ENCODE peak calls at places on chromosomes 7 and 10, in seven cellular contexts. One of them, this sample, is unnamed.
A peak's percentile ranks its signal among the peaks of the same experiment; 100 is the strongest.

GRCh38 chr10:19968745-19969144 is 152.5 kb downstream of the PLXDC2 start:
- DNase-seq in A549: no peak
- DNase-seq in suprapubic skin: no peak
- DNase-seq in ovary: no peak
- DNase-seq in esophagus muscularis mucosa: no peak
- DNase-seq in transverse colon: no peak
- DNase-seq in tibial nerve: no peak
- DNase-seq in this sample: no peak

GRCh38 chr10:7121154-7121797 is 289.6 kb downstream of the SFMBT2 start:
- DNase-seq in A549: peak; percentile 62
- DNase-seq in suprapubic skin: no peak
- DNase-seq in ovary: no peak
- DNase-seq in esophagus muscularis mucosa: no peak
- DNase-seq in transverse colon: peak; percentile 45
- DNase-seq in tibial nerve: peak; percentile 33
- DNase-seq in this sample: no peak

GRCh38 chr7:135349746-135350145 is 116.1 kb downstream of the STRA8 start:
- DNase-seq in A549: no peak
- DNase-seq in suprapubic skin: no peak
- DNase-seq in ovary: no peak
- DNase-seq in esophagus muscularis mucosa: no peak
- DNase-seq in transverse colon: no peak
- DNase-seq in tibial nerve: no peak
- DNase-seq in this sample: no peak

GRCh38 chr10:122588381-122588780 is 27.8 kb downstream of the DMBT1 start:
- DNase-seq in A549: no peak
- DNase-seq in suprapubic skin: no peak
- DNase-seq in ovary: no peak
- DNase-seq in esophagus muscularis mucosa: no peak
- DNase-seq in transverse colon: no peak
- DNase-seq in tibial nerve: no peak
- DNase-seq in this sample: no peak

GRCh38 chr7:98974906-98975816 is 96.8 kb downstream of the TRRAP start:
- DNase-seq in A549: no peak
- DNase-seq in suprapubic skin: peak; percentile 42
- DNase-seq in ovary: no peak
- DNase-seq in esophagus muscularis mucosa: no peak
- DNase-seq in transverse colon: no peak
- DNase-seq in tibial nerve: no peak
- DNase-seq in this sample: no peak

GRCh38 chr10:92575961-92576360 is 2.1 kb upstream of the IDE start:
- DNase-seq in A549: peak; percentile 34
- DNase-seq in suprapubic skin: no peak
- DNase-seq in ovary: no peak
- DNase-seq in esophagus muscularis mucosa: no peak
- DNase-seq in transverse colon: no peak
- DNase-seq in tibial nerve: no peak
- DNase-seq in this sample: no peak

GRCh38 chr7:4080954-4081353 is 601.1 kb upstream of the FOXK1 start:
- DNase-seq in A549: no peak
- DNase-seq in suprapubic skin: no peak
- DNase-seq in ovary: no peak
- DNase-seq in esophagus muscularis mucosa: no peak
- DNase-seq in transverse colon: no peak
- DNase-seq in tibial nerve: no peak
- DNase-seq in this sample: no peak

GRCh38 chr10:80290474-80291220 is 1.2 kb upstream of the MAT1A start:
- DNase-seq in A549: no peak
- DNase-seq in suprapubic skin: no peak
- DNase-seq in ovary: no peak
- DNase-seq in esophagus muscularis mucosa: peak; percentile 37
- DNase-seq in transverse colon: no peak
- DNase-seq in tibial nerve: no peak
- DNase-seq in this sample: no peak

GRCh38 chr10:31317652-31318381 is 1.2 kb upstream of the ZEB1 start:
- DNase-seq in A549: no peak
- DNase-seq in suprapubic skin: no peak
- DNase-seq in ovary: no peak
- DNase-seq in esophagus muscularis mucosa: peak; percentile 91
- DNase-seq in transverse colon: peak; percentile 78
- DNase-seq in tibial nerve: no peak
- DNase-seq in this sample: no peak

GRCh38 chr10:96509017-96509641 is 4.6 kb downstream of the TLL2 start:
- DNase-seq in A549: no peak
- DNase-seq in suprapubic skin: no peak
- DNase-seq in ovary: no peak
- DNase-seq in esophagus muscularis mucosa: peak; percentile 75
- DNase-seq in transverse colon: no peak
- DNase-seq in tibial nerve: no peak
- DNase-seq in this sample: no peak

GRCh38 chr10:131942455-131942854 is 39.3 kb downstream of the BNIP3 start:
- DNase-seq in A549: no peak
- DNase-seq in suprapubic skin: no peak
- DNase-seq in ovary: no peak
- DNase-seq in esophagus muscularis mucosa: no peak
- DNase-seq in transverse colon: no peak
- DNase-seq in tibial nerve: no peak
- DNase-seq in this sample: no peak

GRCh38 chr10:17452060-17452894 is 2.1 kb downstream of the ST8SIA6 start:
- DNase-seq in A549: no peak
- DNase-seq in suprapubic skin: no peak
- DNase-seq in ovary: no peak
- DNase-seq in esophagus muscularis mucosa: no peak
- DNase-seq in transverse colon: no peak
- DNase-seq in tibial nerve: no peak
- DNase-seq in this sample: no peak

GRCh38 chr10:55750458-55750857 is 610.6 kb downstream of the ZWINT start:
- DNase-seq in A549: no peak
- DNase-seq in suprapubic skin: no peak
- DNase-seq in ovary: no peak
- DNase-seq in esophagus muscularis mucosa: no peak
- DNase-seq in transverse colon: no peak
- DNase-seq in tibial nerve: no peak
- DNase-seq in this sample: no peak

GRCh38 chr10:110746254-110746826 is 102.2 kb downstream of the RBM20 start:
- DNase-seq in A549: peak; percentile 66
- DNase-seq in suprapubic skin: peak; percentile 72
- DNase-seq in ovary: peak; percentile 48
- DNase-seq in esophagus muscularis mucosa: no peak
- DNase-seq in transverse colon: peak; percentile 74
- DNase-seq in tibial nerve: peak; percentile 76
- DNase-seq in this sample: peak; percentile 75

GRCh38 chr10:89575037-89575436 is 39.6 kb upstream of the SLC16A12 start:
- DNase-seq in A549: no peak
- DNase-seq in suprapubic skin: no peak
- DNase-seq in ovary: no peak
- DNase-seq in esophagus muscularis mucosa: no peak
- DNase-seq in transverse colon: no peak
- DNase-seq in tibial nerve: no peak
- DNase-seq in this sample: no peak

GRCh38 chr7:90816511-90817142 is 220.5 kb downstream of the CDK14 start:
- DNase-seq in A549: peak; percentile 28
- DNase-seq in suprapubic skin: no peak
- DNase-seq in ovary: no peak
- DNase-seq in esophagus muscularis mucosa: no peak
- DNase-seq in transverse colon: no peak
- DNase-seq in tibial nerve: no peak
- DNase-seq in this sample: no peak

GRCh38 chr10:32104622-32105509 is 48.6 kb upstream of the KIF5B start:
- DNase-seq in A549: no peak
- DNase-seq in suprapubic skin: no peak
- DNase-seq in ovary: no peak
- DNase-seq in esophagus muscularis mucosa: no peak
- DNase-seq in transverse colon: no peak
- DNase-seq in tibial nerve: no peak
- DNase-seq in this sample: no peak

GRCh38 chr10:17851611-17852010 is 42.5 kb downstream of the MRC1 start:
- DNase-seq in A549: no peak
- DNase-seq in suprapubic skin: peak; percentile 68
- DNase-seq in ovary: no peak
- DNase-seq in esophagus muscularis mucosa: no peak
- DNase-seq in transverse colon: peak; percentile 43
- DNase-seq in tibial nerve: peak; percentile 61
- DNase-seq in this sample: peak; percentile 69

GRCh38 chr7:29084832-29085231 is 61.5 kb downstream of the CPVL start:
- DNase-seq in A549: no peak
- DNase-seq in suprapubic skin: no peak
- DNase-seq in ovary: no peak
- DNase-seq in esophagus muscularis mucosa: no peak
- DNase-seq in transverse colon: no peak
- DNase-seq in tibial nerve: no peak
- DNase-seq in this sample: no peak

GRCh38 chr7:30469303-30469702 is 9.3 kb downstream of the NOD1 start:
- DNase-seq in A549: peak; percentile 97
- DNase-seq in suprapubic skin: peak; percentile 85
- DNase-seq in ovary: peak; percentile 79
- DNase-seq in esophagus muscularis mucosa: peak; percentile 97
- DNase-seq in transverse colon: peak; percentile 71
- DNase-seq in tibial nerve: peak; percentile 69
- DNase-seq in this sample: peak; percentile 88

GRCh38 chr7:30472081-30472770 is 6.4 kb downstream of the NOD1 start:
- DNase-seq in A549: no peak
- DNase-seq in suprapubic skin: no peak
- DNase-seq in ovary: no peak
- DNase-seq in esophagus muscularis mucosa: peak; percentile 55
- DNase-seq in transverse colon: no peak
- DNase-seq in tibial nerve: no peak
- DNase-seq in this sample: peak; percentile 44

GRCh38 chr7:30471205-30471604 is 7.4 kb downstream of the NOD1 start:
- DNase-seq in A549: no peak
- DNase-seq in suprapubic skin: no peak
- DNase-seq in ovary: peak; percentile 36
- DNase-seq in esophagus muscularis mucosa: no peak
- DNase-seq in transverse colon: no peak
- DNase-seq in tibial nerve: no peak
- DNase-seq in this sample: peak; percentile 81

GRCh38 chr7:30470163-30470770 is 8.3 kb downstream of the NOD1 start:
- DNase-seq in A549: peak; percentile 19
- DNase-seq in suprapubic skin: no peak
- DNase-seq in ovary: peak; percentile 65
- DNase-seq in esophagus muscularis mucosa: no peak
- DNase-seq in transverse colon: no peak
- DNase-seq in tibial nerve: no peak
- DNase-seq in this sample: peak; percentile 74

DNA sequence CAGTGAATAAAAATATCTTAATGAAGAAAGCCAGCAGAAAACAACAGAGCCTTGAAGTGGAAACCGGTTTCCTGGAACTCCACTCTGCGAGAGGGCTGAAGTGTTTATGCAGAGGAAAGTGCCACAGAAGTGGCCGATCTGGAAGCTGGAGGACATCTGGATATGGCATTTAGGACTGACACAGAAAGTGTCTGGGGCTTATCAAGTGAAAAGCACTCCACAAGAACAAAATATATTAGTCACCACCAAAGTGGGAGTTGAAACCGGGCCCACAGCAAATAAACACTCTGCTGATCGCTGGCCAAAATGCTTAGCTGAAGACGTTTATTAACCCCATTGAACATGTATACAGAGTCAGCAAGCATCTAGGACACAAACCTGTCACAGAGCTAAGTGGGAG is 7.8 kb downstream of the NOD1 start:
- DNase-seq in A549: peak; percentile 28
- DNase-seq in suprapubic skin: no peak
- DNase-seq in ovary: peak; percentile 64
- DNase-seq in esophagus muscularis mucosa: no peak
- DNase-seq in transverse colon: peak; percentile 53
- DNase-seq in tibial nerve: peak; percentile 50
- DNase-seq in this sample: peak; percentile 87
- TF ChIP-seq EP300 in A549: no peak
- TF ChIP-seq EP300 in suprapubic skin: no peak
- TF ChIP-seq EP300 in ovary: no peak
- TF ChIP-seq EP300 in esophagus muscularis mucosa: peak; percentile 67
- TF ChIP-seq EP300 in transverse colon: peak; percentile 78
- TF ChIP-seq EP300 in tibial nerve: no peak
- TF ChIP-seq EP300 in this sample: peak; percentile 88

DNA sequence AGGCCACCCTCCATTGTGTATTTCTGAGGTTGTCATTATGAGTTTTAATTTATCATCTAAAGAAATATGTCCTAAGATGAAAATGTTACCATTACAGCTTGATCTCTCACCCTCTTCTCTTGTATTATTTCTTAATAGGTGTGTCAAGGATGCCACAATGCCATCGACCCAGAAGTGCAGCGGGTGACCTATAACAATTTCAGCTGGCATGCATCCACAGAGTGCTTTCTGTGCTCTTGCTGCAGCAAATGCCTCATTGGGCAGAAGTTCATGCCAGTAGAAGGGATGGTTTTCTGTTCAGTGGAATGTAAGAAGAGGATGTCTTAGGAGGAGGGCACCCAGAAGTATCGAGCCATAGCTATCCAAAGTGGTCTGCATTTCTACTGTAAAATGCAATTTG is 46.8 kb downstream of the TES start:
- DNase-seq in A549: no peak
- DNase-seq in suprapubic skin: no peak
- DNase-seq in ovary: no peak
- DNase-seq in esophagus muscularis mucosa: no peak
- DNase-seq in transverse colon: no peak
- DNase-seq in tibial nerve: no peak
- DNase-seq in this sample: no peak
- TF ChIP-seq EP300 in A549: no peak
- TF ChIP-seq EP300 in suprapubic skin: no peak
- TF ChIP-seq EP300 in ovary: no peak
- TF ChIP-seq EP300 in esophagus muscularis mucosa: no peak
- TF ChIP-seq EP300 in transverse colon: no peak
- TF ChIP-seq EP300 in tibial nerve: no peak
- TF ChIP-seq EP300 in this sample: no peak

GRCh38 chr10:43983856-43984271 is 335.2 kb upstream of the ZNF32 start:
- DNase-seq in A549: no peak
- DNase-seq in suprapubic skin: no peak
- DNase-seq in ovary: no peak
- DNase-seq in esophagus muscularis mucosa: no peak
- DNase-seq in transverse colon: no peak
- DNase-seq in tibial nerve: no peak
- DNase-seq in this sample: no peak
- TF ChIP-seq EP300 in A549: no peak
- TF ChIP-seq EP300 in suprapubic skin: no peak
- TF ChIP-seq EP300 in ovary: no peak
- TF ChIP-seq EP300 in esophagus muscularis mucosa: no peak
- TF ChIP-seq EP300 in transverse colon: no peak
- TF ChIP-seq EP300 in tibial nerve: no peak
- TF ChIP-seq EP300 in this sample: no peak

DNA sequence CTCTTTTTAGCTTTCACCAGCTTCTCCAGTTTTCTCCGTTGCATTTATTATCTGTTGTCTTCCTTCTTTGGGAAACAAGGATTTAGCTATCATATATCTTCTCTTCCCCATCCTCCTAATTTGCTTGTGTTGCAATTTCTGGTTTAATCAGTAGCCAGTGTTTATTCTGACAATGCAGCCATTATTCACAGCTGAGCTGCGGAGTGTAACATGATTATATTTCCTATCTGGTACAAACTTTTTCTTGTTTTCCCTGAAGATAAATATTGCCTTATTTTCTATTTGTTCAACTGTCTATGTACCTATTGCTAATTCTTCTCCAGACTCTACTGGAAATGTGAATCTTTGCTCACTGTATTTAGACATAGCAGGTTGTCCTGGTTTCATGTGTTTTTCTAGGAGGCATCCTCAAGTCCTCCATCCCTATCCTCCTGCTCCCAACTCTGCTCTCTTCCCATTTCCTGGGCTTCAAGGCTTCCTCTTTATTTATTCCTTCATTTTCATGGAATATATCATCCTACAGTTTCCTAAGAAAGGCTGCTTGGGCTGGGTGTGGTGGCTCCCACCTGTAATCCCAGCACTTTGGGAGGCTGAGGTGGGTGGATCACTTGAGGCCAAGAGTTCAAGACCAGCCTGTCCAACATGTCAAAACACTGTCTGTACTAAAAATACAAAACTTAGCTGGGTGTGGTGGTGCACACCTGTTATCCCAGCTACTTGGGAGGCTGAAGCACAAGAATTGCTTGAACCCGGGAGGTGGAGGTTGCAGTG is 72.4 kb upstream of the KDM7A start:
- DNase-seq in A549: peak; percentile 56
- DNase-seq in suprapubic skin: no peak
- DNase-seq in ovary: no peak
- DNase-seq in esophagus muscularis mucosa: no peak
- DNase-seq in transverse colon: no peak
- DNase-seq in tibial nerve: no peak
- DNase-seq in this sample: no peak
- TF ChIP-seq EP300 in A549: no peak
- TF ChIP-seq EP300 in suprapubic skin: no peak
- TF ChIP-seq EP300 in ovary: no peak
- TF ChIP-seq EP300 in esophagus muscularis mucosa: no peak
- TF ChIP-seq EP300 in transverse colon: no peak
- TF ChIP-seq EP300 in tibial nerve: no peak
- TF ChIP-seq EP300 in this sample: no peak

This sample was measured in sigmoid colon.